ENCODE peak calls at places on chromosomes 1 and 21, in seven cellular contexts. N is neuronal stem cell; U is effector memory CD8-positive, alpha-beta T cell; L is colonic mucosa; I is left colon; P is SJSA1; J is HT-29. G is an unnamed sample.

GRCh38 chr1:3785045-3785444 is 11.3 kb downstream of the LRRC47 start:
- DNase-seq in N (no peak), U (no peak), L (peak), I (peak), P (no peak), J (peak), G (no peak)

GRCh38 chr1:202316186-202316585 is 25.6 kb downstream of the UBE2T start:
- DNase-seq in N (no peak), U (no peak), L (no peak), I (no peak), P (no peak), J (no peak), G (no peak)

GRCh38 chr1:5572794-5573193 is 419.4 kb downstream of the NPHP4 start:
- DNase-seq in N (no peak), U (no peak), L (peak), I (no peak), P (no peak), J (no peak), G (no peak)

GRCh38 chr1:214520544-214521165 is 30.7 kb downstream of the PTPN14 start:
- DNase-seq in N (no peak), U (no peak), L (no peak), I (no peak), P (no peak), J (no peak), G (peak)

GRCh38 chr1:243819438-243819839 is 30.6 kb downstream of the AKT3 start:
- DNase-seq in N (no peak), U (no peak), L (no peak), I (no peak), P (no peak), J (no peak), G (no peak)

GRCh38 chr21:23963454-23963853 is 1643.8 kb downstream of the MRPL39 start:
- DNase-seq in N (no peak), U (no peak), L (no peak), I (no peak), P (no peak), J (no peak), G (no peak)

GRCh38 chr1:220123889-220124288 is 30.0 kb downstream of the IARS2 start:
- DNase-seq in N (no peak), U (no peak), L (no peak), I (peak), P (no peak), J (peak), G (no peak)

GRCh38 chr1:205049479-205049878 is 6.5 kb downstream of the CNTN2 start:
- DNase-seq in N (no peak), U (no peak), L (no peak), I (no peak), P (no peak), J (no peak), G (no peak)

GRCh38 chr1:95093296-95093695 is 20.5 kb upstream of the ALG14 start:
- DNase-seq in N (no peak), U (no peak), L (no peak), I (no peak), P (no peak), J (no peak), G (no peak)

GRCh38 chr1:32870615-32871363 is at the start of gene FNDC5:
- DNase-seq in N (no peak), U (no peak), L (no peak), I (no peak), P (no peak), J (no peak), G (peak)